ENCODE peak calls at places on chromosomes 11 and 22, in five cellular contexts. N, O, J, P and Y are unnamed samples.

GRCh38 chr11:111981270-111981669 is 43.9 kb upstream of the DLAT start:
- DNase-seq in O (no peak), N (no peak), J (no peak), P (no peak), Y (no peak)

GRCh38 chr11:124897681-124898680 is at the start of gene ROBO4:
- DNase-seq in O (no peak), N (no peak), J (no peak), P (peak), Y (peak)

GRCh38 chr22:30485362-30485988 is 13.7 kb upstream of the SEC14L3 start:
- DNase-seq in J (peak), N (peak), P (peak), O (no peak), Y (peak)

GRCh38 chr11:30992513-30992849 is 377.1 kb downstream of the DCDC1 start:
- DNase-seq in N (no peak), J (no peak), P (no peak), O (peak), Y (peak)

GRCh38 chr22:41471606-41472005 is 2.7 kb downstream of the ACO2 start:
- DNase-seq in O (no peak), J (no peak), N (no peak), P (no peak), Y (no peak)

GRCh38 chr11:13884159-13884799 is 78.2 kb upstream of the SPON1 start:
- DNase-seq in O (no peak), J (no peak), N (no peak), P (no peak), Y (no peak)

GRCh38 chr11:86064236-86064803 is 4.6 kb downstream of the PICALM start:
- DNase-seq in O (no peak), N (no peak), J (no peak), P (no peak), Y (peak)

GRCh38 chr22:27627444-27627833 is 174.1 kb downstream of the MN1 start:
- DNase-seq in O (no peak), J (no peak), P (no peak), N (no peak), Y (peak)

GRCh38 chr11:36092314-36093030 is 148.6 kb downstream of the LDLRAD3 start:
- DNase-seq in P (no peak), N (no peak), O (peak), J (no peak), Y (peak)

GRCh38 chr11:38019072-38019775 is 1421.2 kb upstream of the RAG2 start:
- DNase-seq in J (no peak), P (no peak), O (no peak), N (no peak), Y (peak)

GRCh38 chr11:18698341-18699268 is at the start of gene TMEM86A:
- DNase-seq in P (peak), J (peak), N (peak), O (no peak), Y (peak)

GRCh38 chr22:44225091-44225689 is 44.5 kb downstream of the PARVG start:
- DNase-seq in O (no peak), N (no peak), P (no peak), J (no peak), Y (no peak)

GRCh38 chr11:109806205-109806604 is 287.0 kb upstream of the ZC3H12C start:
- DNase-seq in O (no peak), J (no peak), P (no peak), N (no peak), Y (no peak)

GRCh38 chr11:79535606-79536005 is 94.8 kb upstream of the TENM4 start:
- DNase-seq in N (no peak), P (no peak), O (no peak), J (no peak), Y (no peak)

GRCh38 chr22:17767236-17768065 is 6.8 kb downstream of the BID start:
- DNase-seq in J (no peak), P (no peak), O (no peak), N (peak), Y (no peak)

GRCh38 chr11:42171046-42171445 is 711.6 kb upstream of the LRRC4C start:
- DNase-seq in N (no peak), J (no peak), P (no peak), O (no peak), Y (no peak)

GRCh38 chr11:16831281-16832192 is 93.1 kb downstream of the C11orf58 start:
- DNase-seq in O (no peak), N (no peak), P (no peak), J (no peak), Y (no peak)

GRCh38 chr22:24247011-24247507 is 2.2 kb upstream of the GGT5 start:
- DNase-seq in O (no peak), P (no peak), N (no peak), J (no peak), Y (no peak)

GRCh38 chr11:57160665-57161064 is 21.1 kb upstream of the LRRC55 start:
- DNase-seq in O (no peak), J (no peak), N (no peak), P (no peak), Y (no peak)

GRCh38 chr22:23579280-23579679 is 810 bp downstream of the IGLL1 start:
- DNase-seq in N (no peak), O (no peak), J (no peak), P (no peak), Y (no peak)

GRCh38 chr22:49999063-49999900 is 13.3 kb downstream of the IL17REL start:
- DNase-seq in O (no peak), N (no peak), P (peak), J (no peak), Y (peak)

GRCh38 chr11:71381781-71382505 is 66.2 kb downstream of the DHCR7 start:
- DNase-seq in P (no peak), J (no peak), O (no peak), N (no peak), Y (no peak)

GRCh38 chr11:16603245-16603644 is 135.2 kb upstream of the C11orf58 start:
- DNase-seq in O (no peak), P (peak), J (no peak), N (no peak), Y (peak)

GRCh38 chr11:27249208-27249509 is 113.9 kb downstream of the CCDC34 start:
- DNase-seq in N (no peak), J (no peak), O (no peak), P (no peak), Y (peak)